ENCODE peak calls at places on chromosome 17, in four cellular contexts. A is activated CD8-positive, alpha-beta memory T cell treated with anti-CD3 and anti-CD28 coated beads for 1 hour; Z is endothelial cell; O is pulmonary artery endothelial cell. H is an unnamed sample.

GRCh38 chr17:49624896-49625295 is 49.2 kb downstream of the NXPH3 start:
- DNase-seq in A (no peak), Z (no peak), O (no peak), H (peak; percentile 33)

GRCh38 chr17:79891113-79891730 is 52.0 kb upstream of the CBX4 start:
- DNase-seq in A (no peak), Z (no peak), O (no peak), H (no peak)

GRCh38 chr17:12024332-12024731 is 3.7 kb downstream of the MAP2K4 start:
- DNase-seq in A (no peak), Z (no peak), O (no peak), H (peak; percentile 48)

GRCh38 chr17:13931752-13932477 is 137.4 kb upstream of the COX10 start:
- DNase-seq in A (no peak), Z (no peak), O (no peak), H (no peak)

GRCh38 chr17:14051692-14052091 is 17.6 kb upstream of the COX10 start:
- DNase-seq in A (no peak), Z (no peak), O (no peak), H (no peak)

GRCh38 chr17:41666336-41666680 is 22.4 kb upstream of the EIF1 start:
- DNase-seq in A (peak; percentile 38), Z (peak; percentile 26), O (no peak), H (no peak)

GRCh38 chr17:2602597-2603017 is 9.2 kb downstream of the PAFAH1B1 start:
- DNase-seq in A (no peak), Z (no peak), O (no peak), H (no peak)

GRCh38 chr17:78256705-78257559 is 25.5 kb downstream of the TMEM235 start:
- DNase-seq in A (no peak), Z (no peak), O (no peak), H (no peak)

GRCh38 chr17:83193336-83194188 is 114.2 kb downstream of the METRNL start:
- DNase-seq in A (no peak), Z (no peak), O (no peak), H (no peak)

GRCh38 chr17:36148559-36149295 is 27.7 kb downstream of the TBC1D3B start:
- DNase-seq in A (peak; percentile 32), Z (peak; percentile 71), O (peak; percentile 20), H (peak; percentile 32)

GRCh38 chr17:75814900-75815373 is 29.3 kb downstream of the UNC13D start:
- DNase-seq in A (no peak), Z (no peak), O (peak; percentile 47), H (peak; percentile 66)

GRCh38 chr17:41987642-41988041 is 21.0 kb downstream of the CNP start:
- DNase-seq in A (no peak), Z (no peak), O (no peak), H (no peak)

GRCh38 chr17:17703608-17703919 is 22.3 kb downstream of the RAI1 start:
- DNase-seq in A (no peak), Z (no peak), O (no peak), H (no peak)

GRCh38 chr17:19410101-19410500 is 931 bp upstream of the RNF112 start:
- DNase-seq in A (no peak), Z (no peak), O (no peak), H (no peak)

GRCh38 chr17:49993423-49994037 is 1.5 kb downstream of the DLX3 start:
- DNase-seq in A (no peak), Z (peak; percentile 40), O (no peak), H (no peak)

GRCh38 chr17:34816806-34817205 is 144.5 kb downstream of the CCT6B start:
- DNase-seq in A (no peak), Z (no peak), O (no peak), H (no peak)

GRCh38 chr17:21842332-21843317 is 150.3 kb downstream of the KCNJ18 start:
- DNase-seq in A (no peak), Z (no peak), O (no peak), H (no peak)

GRCh38 chr17:73952498-73953205 is 250.8 kb upstream of the RPL38 start:
- DNase-seq in A (peak; percentile 1), Z (peak; percentile 58), O (no peak), H (no peak)

GRCh38 chr17:77145635-77146632 is 5.2 kb downstream of the SEC14L1 start:
- DNase-seq in A (no peak), Z (no peak), O (no peak), H (peak; percentile 75)

GRCh38 chr17:50768348-50768761 is 1.0 kb upstream of the ANKRD40CL start:
- DNase-seq in A (no peak), Z (no peak), O (no peak), H (no peak)

GRCh38 chr17:50952889-50953288 is 86.7 kb upstream of the TOB1 start:
- DNase-seq in A (no peak), Z (no peak), O (no peak), H (no peak)

GRCh38 chr17:78144146-78144719 is 2.0 kb upstream of the C17orf99 start:
- DNase-seq in A (no peak), Z (no peak), O (peak; percentile 60), H (peak; percentile 45)

GRCh38 chr17:17888821-17889220 is 52.0 kb upstream of the SREBF1 start:
- DNase-seq in A (no peak), Z (no peak), O (no peak), H (no peak)

GRCh38 chr17:41813039-41813680 is 356 bp downstream of the FKBP10 start:
- DNase-seq in A (no peak), Z (no peak), O (no peak), H (no peak)

GRCh38 chr17:59287452-59287851 is 44.0 kb upstream of the YPEL2 start:
- DNase-seq in A (no peak), Z (no peak), O (peak; percentile 91), H (no peak)

H was measured in HFFc6.